ENCODE peak calls at places on chromosomes 4 and X, in seven cellular contexts. F is AG20443; U is AG08395; H is neural progenitor cell; P is EH; T is stimulated activated CD8-positive, alpha-beta memory T cell treated with anti-CD3 and anti-CD28 coated beads, Interleukin-2, amount 100 ng/mL, for 1 hour; Q is cardiac fibroblast. S is an unnamed sample.

GRCh38 chrX:5086388-5086787 is 1142.3 kb downstream of the NLGN4X start:
- DNase-seq in F (no peak), T (no peak), P (no peak), Q (no peak), H (no peak), U (no peak), S (no peak)

GRCh38 chrX:105645667-105646354 is 176.5 kb upstream of the NRK start:
- DNase-seq in U (no peak), F (no peak), Q (peak), P (no peak), H (no peak), T (no peak), S (no peak)

GRCh38 chr4:107619731-107620130 is 100.3 kb downstream of the PAPSS1 start:
- DNase-seq in H (no peak), Q (no peak), U (peak), P (no peak), T (no peak), F (peak), S (no peak)

GRCh38 chrX:150163181-150163930 is 199.8 kb upstream of the MAMLD1 start:
- DNase-seq in Q (peak), T (no peak), U (peak), F (peak), P (peak), H (no peak), S (no peak)

GRCh38 chr4:48017108-48017527 is 546 bp downstream of the NIPAL1 start:
- DNase-seq in F (peak), T (no peak), P (peak), U (peak), H (peak), Q (peak), S (peak)

GRCh38 chr4:54322817-54323417 is 93.8 kb downstream of the PDGFRA start:
- DNase-seq in F (peak), P (peak), U (peak), H (peak), T (no peak), Q (peak), S (peak)

GRCh38 chr4:78560296-78560963 is 8.9 kb downstream of the ANXA3 start:
- DNase-seq in U (peak), T (no peak), P (peak), H (no peak), Q (peak), F (peak), S (no peak)

GRCh38 chr4:26048378-26048882 is 134.4 kb downstream of the SMIM20 start:
- DNase-seq in H (no peak), Q (peak), U (peak), F (peak), T (no peak), P (peak), S (no peak)

GRCh38 chr4:52983563-52984303 is 121.6 kb downstream of the RASL11B start:
- DNase-seq in H (peak), T (no peak), P (peak), Q (peak), U (peak), F (peak), S (peak)

GRCh38 chr4:161696957-161697356 is 466.8 kb downstream of the FSTL5 start:
- DNase-seq in P (no peak), U (no peak), H (no peak), F (no peak), T (no peak), Q (no peak), S (no peak)

GRCh38 chr4:127410201-127410600 is 222.6 kb upstream of the INTU start:
- DNase-seq in F (peak), U (peak), H (no peak), P (no peak), Q (no peak), T (no peak), S (no peak)

GRCh38 chrX:7090506-7091095 is 56.9 kb upstream of the STS start:
- DNase-seq in U (no peak), F (no peak), Q (no peak), T (no peak), H (no peak), P (no peak), S (no peak)

GRCh38 chr4:54961357-54961975 is 163.9 kb downstream of the KDR start:
- DNase-seq in H (peak), U (peak), P (peak), Q (peak), T (no peak), F (peak), S (peak)

GRCh38 chrX:15913161-15913560 is 58.5 kb upstream of the AP1S2 start:
- DNase-seq in Q (no peak), U (no peak), T (no peak), H (no peak), F (no peak), P (no peak), S (no peak)

GRCh38 chr4:1285790-1286553 is 3.7 kb upstream of the MAEA start:
- DNase-seq in U (peak), T (no peak), Q (peak), H (peak), P (peak), F (no peak), S (no peak)

GRCh38 chr4:99658666-99659065 is 1.0 kb upstream of the C4orf54 start:
- DNase-seq in H (no peak), U (no peak), T (no peak), F (no peak), Q (no peak), P (no peak), S (no peak)

GRCh38 chr4:80252953-80253352 is 13.5 kb upstream of the FGF5 start:
- DNase-seq in Q (no peak), P (no peak), T (no peak), U (no peak), H (no peak), F (no peak), S (no peak)

GRCh38 chr4:68385267-68385666 is 35.4 kb upstream of the YTHDC1 start:
- DNase-seq in P (no peak), Q (no peak), T (no peak), F (no peak), H (no peak), U (no peak), S (no peak)

GRCh38 chr4:75723117-75723801 is 1.1 kb upstream of the USO1 start:
- DNase-seq in Q (peak), H (no peak), U (peak), P (peak), T (no peak), F (peak), S (no peak)

GRCh38 chr4:133550436-133550835 is 401.3 kb downstream of the PCDH10 start:
- DNase-seq in P (peak), T (no peak), F (no peak), H (no peak), U (no peak), Q (no peak), S (no peak)

GRCh38 chr4:57777871-57778270 is 667.7 kb upstream of the IGFBP7 start:
- DNase-seq in T (no peak), U (no peak), Q (no peak), H (no peak), P (no peak), F (no peak), S (peak)

GRCh38 chr4:5824635-5825034 is 68.3 kb downstream of the CRMP1 start:
- DNase-seq in Q (peak), H (peak), U (peak), T (no peak), F (peak), P (peak), S (peak)

GRCh38 chr4:95572304-95572991 is 23.7 kb upstream of the UNC5C start:
- DNase-seq in T (no peak), P (no peak), F (no peak), U (no peak), H (no peak), Q (peak), S (no peak)

GRCh38 chr4:78032446-78032845 is 24.7 kb upstream of the FRAS1 start:
- DNase-seq in P (no peak), U (no peak), F (no peak), Q (no peak), H (no peak), T (no peak), S (no peak)

GRCh38 chrX:19889582-19890342 is 2.4 kb upstream of the SH3KBP1 start:
- DNase-seq in Q (peak), P (peak), H (peak), F (peak), U (peak), T (no peak), S (no peak)

GRCh38 chr4:24282446-24282845 is 301.9 kb downstream of the DHX15 start:
- DNase-seq in F (no peak), U (no peak), Q (no peak), P (no peak), H (no peak), T (no peak), S (no peak)

GRCh38 chr4:174437324-174437723 is 85.0 kb downstream of the HPGD start:
- DNase-seq in P (peak), Q (peak), T (no peak), U (peak), F (no peak), H (no peak), S (no peak)

GRCh38 chrX:20265221-20265725 is 1.4 kb downstream of the RPS6KA3 start:
- DNase-seq in T (no peak), Q (peak), H (peak), U (peak), P (peak), F (peak), S (peak)

GRCh38 chrX:109537324-109537665 is 651 bp downstream of the NXT2 start:
- DNase-seq in T (no peak), U (no peak), F (peak), H (no peak), P (peak), Q (peak), S (no peak)

S was measured in HAP-1.